ENCODE peak calls at places on chromosomes 11 and 22, in four cellular contexts. C, O, N and I are unnamed samples.

GRCh38 chr11:128629516-128630106 is 42.3 kb upstream of the ETS1 start:
- DNase-seq in O (no peak), N (no peak), C (no peak), I (no peak)

GRCh38 chr22:32843300-32843699 is 41.8 kb downstream of the TIMP3 start:
- DNase-seq in O (no peak), C (no peak), N (no peak), I (no peak)

GRCh38 chr11:77886401-77886800 is 65.5 kb downstream of the AAMDC start:
- DNase-seq in C (no peak), N (no peak), O (peak), I (no peak)

GRCh38 chr11:121741954-121742361 is 289.2 kb upstream of the SORL1-AS1 start:
- DNase-seq in C (no peak), O (no peak), N (no peak), I (no peak)

GRCh38 chr11:47345890-47346563 is 6.5 kb downstream of the MYBPC3 start:
- DNase-seq in O (no peak), N (no peak), C (no peak), I (no peak)

GRCh38 chr11:64245797-64246623 is 733 bp downstream of the PPP1R14B start:
- DNase-seq in O (no peak), N (peak), C (peak), I (no peak)

GRCh38 chr22:36364255-36365019 is 23.3 kb downstream of the MYH9 start:
- DNase-seq in O (no peak), N (no peak), C (no peak), I (no peak)

GRCh38 chr11:56876621-56877312 is 111.9 kb upstream of the OR5AK2 start:
- DNase-seq in N (no peak), O (no peak), C (no peak), I (no peak)

GRCh38 chr22:37178350-37179125 is 9.5 kb downstream of the C1QTNF6 start:
- DNase-seq in O (no peak), N (peak), C (no peak), I (no peak)

GRCh38 chr11:36306888-36307287 is 10.8 kb downstream of the PRR5L start:
- DNase-seq in C (peak), O (no peak), N (peak), I (no peak)

GRCh38 chr22:46073683-46074504 is 76.4 kb upstream of the PPARA start:
- DNase-seq in N (no peak), C (no peak), O (no peak), I (peak)

GRCh38 chr22:40818192-40818746 is 877 bp downstream of the SLC25A17 start:
- DNase-seq in C (no peak), N (no peak), O (no peak), I (no peak)

GRCh38 chr22:40813912-40814315 is 5.2 kb downstream of the SLC25A17 start:
- DNase-seq in C (peak), O (no peak), N (no peak), I (no peak)

GRCh38 chr22:40819741-40820140 is 595 bp upstream of the SLC25A17 start:
- DNase-seq in C (no peak), N (no peak), O (no peak), I (no peak)

GRCh38 chr22:40817737-40818136 is 1.4 kb downstream of the SLC25A17 start:
- DNase-seq in N (no peak), O (peak), C (peak), I (no peak)

GRCh38 chr22:40818747-40819662 is at the start of gene SLC25A17:
- DNase-seq in C (peak), N (peak), O (peak), I (peak)
- TF ChIP-seq CTCF in C (no peak), N (peak), O (peak), I (no peak)

GRCh38 chr22:44519895-44520294 is 21.9 kb upstream of the RTL6 start:
- DNase-seq in C (no peak), O (no peak), N (no peak), I (no peak)
- TF ChIP-seq CREM in C (no peak), O (no peak), N (no peak), I (no peak)

DNA sequence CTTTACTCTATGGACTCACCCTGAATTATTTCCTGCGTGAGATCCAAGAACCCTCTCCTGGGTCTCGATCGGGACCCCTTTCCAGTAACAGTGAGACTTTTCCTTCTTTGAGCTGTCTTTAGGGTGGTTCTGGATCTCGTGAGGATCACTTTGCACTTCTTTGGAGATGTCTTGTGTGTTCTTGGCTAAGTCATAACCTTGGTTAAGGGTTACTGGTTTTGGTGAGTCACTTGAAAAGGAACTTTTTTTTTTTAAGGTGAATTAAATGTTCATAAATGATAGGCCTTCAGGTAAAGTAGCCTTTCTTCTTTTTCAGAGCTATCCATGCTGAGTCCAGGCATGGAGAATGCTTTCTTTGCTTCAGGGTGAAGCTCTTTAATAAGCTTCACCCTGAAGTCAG is 19.4 kb upstream of the GSTP1 start:
- DNase-seq in C (no peak), N (no peak), O (no peak), I (no peak)
- TF ChIP-seq CTCF in C (no peak), N (no peak), O (no peak), I (no peak)

GRCh38 chr11:34190192-34191139 is 85.0 kb downstream of the NAT10 start:
- DNase-seq in O (no peak), N (no peak), C (no peak), I (no peak)

GRCh38 chr11:34189191-34189590 is 83.8 kb downstream of the NAT10 start:
- DNase-seq in C (no peak), O (no peak), N (no peak), I (no peak)

GRCh38 chr11:34194576-34195335 is 89.3 kb downstream of the NAT10 start:
- DNase-seq in C (no peak), O (no peak), N (no peak), I (peak)

GRCh38 chr11:34191592-34191991 is 86.2 kb downstream of the NAT10 start:
- DNase-seq in N (no peak), O (no peak), C (no peak), I (no peak)

DNA sequence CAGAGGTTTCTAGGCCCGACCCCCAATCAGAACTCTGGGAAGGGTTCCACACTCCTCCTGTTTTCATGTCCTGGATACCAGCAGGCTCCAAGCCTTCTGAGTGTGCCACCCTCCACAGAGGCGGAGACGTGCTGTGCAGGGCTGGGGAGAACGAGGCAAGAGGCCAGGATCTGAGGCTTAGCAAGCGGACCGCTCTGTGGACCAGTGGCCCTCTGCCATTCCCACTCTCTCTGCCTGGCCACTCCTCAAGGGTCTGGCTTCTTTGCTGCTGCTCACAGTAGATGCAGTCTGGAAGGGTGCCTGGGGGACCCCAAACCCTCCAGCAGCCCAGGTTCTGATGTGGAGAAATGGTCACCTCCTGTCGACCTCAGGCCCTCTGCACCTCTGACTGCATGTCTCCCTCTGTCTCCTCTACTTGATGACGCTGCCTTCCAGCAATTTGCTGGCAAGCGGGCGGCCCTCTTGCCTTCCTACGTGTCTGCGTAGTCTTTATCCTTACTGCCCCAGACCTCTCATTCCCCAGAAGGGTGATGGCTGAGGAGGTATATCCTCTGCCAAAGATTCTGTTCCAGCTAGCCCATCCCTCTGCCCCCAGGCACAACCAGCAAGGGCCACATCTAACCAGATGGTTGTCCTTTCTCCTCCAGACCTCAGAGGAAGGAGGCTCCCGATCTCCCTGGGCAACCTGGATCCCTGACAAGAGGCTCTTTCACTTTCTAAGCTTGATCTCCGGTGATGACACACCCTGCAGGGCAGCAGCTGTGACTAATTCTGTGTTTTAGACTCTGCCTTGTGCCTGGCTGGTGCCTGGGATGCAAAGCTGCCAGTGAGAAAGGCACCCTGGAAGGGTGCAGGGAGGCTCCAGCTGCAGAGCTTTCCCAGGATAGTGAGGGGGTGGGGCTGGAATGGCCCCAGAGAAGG is 87.3 kb downstream of the NAT10 start:
- DNase-seq in O (no peak), N (no peak), C (no peak), I (no peak)
- TF ChIP-seq CREM in O (no peak), N (no peak), C (no peak), I (no peak)

GRCh38 chr11:86277741-86278140 is 24.3 kb upstream of the HIKESHI start:
- DNase-seq in C (no peak), N (no peak), O (no peak), I (no peak)

GRCh38 chr11:86274503-86274902 is 27.5 kb upstream of the HIKESHI start:
- DNase-seq in O (no peak), N (peak), C (peak), I (peak)

GRCh38 chr11:86274999-86275398 is 27.0 kb upstream of the HIKESHI start:
- DNase-seq in O (no peak), N (no peak), C (no peak), I (no peak)

GRCh38 chr11:86278226-86278625 is 23.8 kb upstream of the HIKESHI start:
- DNase-seq in C (no peak), N (no peak), O (no peak), I (no peak)

GRCh38 chr11:86275493-86276370 is 26.3 kb upstream of the HIKESHI start:
- DNase-seq in O (no peak), C (no peak), N (no peak), I (no peak)
- TF ChIP-seq CTCF in O (no peak), C (no peak), N (no peak), I (no peak)

DNA sequence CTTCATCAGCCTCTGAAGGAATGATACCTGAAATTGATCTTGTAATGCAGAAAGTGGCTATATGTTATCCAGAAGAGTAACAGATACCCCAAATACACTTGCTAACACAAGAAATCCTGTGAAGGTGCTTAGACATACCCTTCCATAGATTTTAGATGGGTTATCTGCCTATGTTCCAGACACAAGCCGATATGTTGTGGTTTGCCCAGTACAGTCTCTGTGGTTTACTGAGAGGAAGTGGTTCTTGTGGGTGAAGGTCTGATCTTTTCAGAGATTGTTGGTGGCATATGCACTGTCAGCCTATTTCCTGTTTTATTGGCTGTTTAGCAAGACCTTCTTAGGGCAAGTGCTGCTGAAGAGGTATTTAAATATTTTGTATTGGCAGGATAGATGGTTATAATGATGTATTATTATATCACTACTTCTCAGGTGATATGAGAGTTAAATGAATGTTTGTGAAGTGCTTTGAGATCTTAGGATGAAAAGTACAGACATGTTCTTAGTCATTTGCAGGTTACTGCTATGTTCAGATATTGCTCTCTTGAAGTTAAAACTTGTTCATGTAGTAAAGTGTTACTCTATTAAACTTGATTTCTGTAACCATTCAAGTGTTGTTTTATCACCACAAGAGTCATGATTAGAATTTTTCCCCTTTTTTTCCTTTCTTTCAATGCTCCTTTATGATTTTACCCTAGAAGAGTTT is 8.2 kb downstream of the ARHGEF12 start:
- DNase-seq in N (no peak), C (peak), O (peak), I (no peak)
- TF ChIP-seq CREM in N (no peak), C (peak), O (peak), I (no peak)